ENCODE peak calls at places on chromosomes 5 and 9, in four cellular contexts. One of them, this sample, is unnamed.

GRCh38 chr5:132489051-132489770 is 1.4 kb downstream of the IRF1 start:
- DNase-seq in right atrium auricular region: peak
- DNase-seq in heart left ventricle: peak
- DNase-seq in astrocyte of the spinal cord: no peak
- DNase-seq in this sample: no peak

GRCh38 chr9:99253772-99254431 is 31.8 kb downstream of the SEC61B start:
- DNase-seq in heart left ventricle: no peak
- DNase-seq in astrocyte of the spinal cord: no peak
- DNase-seq in right atrium auricular region: no peak
- DNase-seq in this sample: no peak

GRCh38 chr5:136819526-136820302 is 454.4 kb upstream of the TRPC7 start:
- DNase-seq in astrocyte of the spinal cord: no peak
- DNase-seq in heart left ventricle: no peak
- DNase-seq in right atrium auricular region: no peak
- DNase-seq in this sample: no peak

GRCh38 chr9:83620841-83621636 is 1.9 kb upstream of the IDNK start:
- DNase-seq in heart left ventricle: no peak
- DNase-seq in right atrium auricular region: no peak
- DNase-seq in astrocyte of the spinal cord: peak
- DNase-seq in this sample: peak

GRCh38 chr5:149860801-149861322 is 83.7 kb downstream of the PDE6A start:
- DNase-seq in astrocyte of the spinal cord: peak
- DNase-seq in right atrium auricular region: no peak
- DNase-seq in heart left ventricle: no peak
- DNase-seq in this sample: no peak

GRCh38 chr9:19894975-19895374 is 106.1 kb upstream of the SLC24A2 start:
- DNase-seq in heart left ventricle: no peak
- DNase-seq in astrocyte of the spinal cord: peak
- DNase-seq in right atrium auricular region: no peak
- DNase-seq in this sample: no peak

GRCh38 chr5:115553082-115553481 is 8.5 kb upstream of the FEM1C start:
- DNase-seq in heart left ventricle: no peak
- DNase-seq in astrocyte of the spinal cord: no peak
- DNase-seq in right atrium auricular region: no peak
- DNase-seq in this sample: no peak

GRCh38 chr5:157159209-157159751 is 6.8 kb downstream of the GARIN3 start:
- DNase-seq in right atrium auricular region: peak
- DNase-seq in heart left ventricle: no peak
- DNase-seq in astrocyte of the spinal cord: no peak
- DNase-seq in this sample: no peak

GRCh38 chr5:1110930-1111726 is 735 bp downstream of the SLC12A7 start:
- DNase-seq in heart left ventricle: no peak
- DNase-seq in right atrium auricular region: no peak
- DNase-seq in astrocyte of the spinal cord: no peak
- DNase-seq in this sample: no peak

GRCh38 chr5:83434929-83435328 is 36.6 kb upstream of the VCAN start:
- DNase-seq in right atrium auricular region: no peak
- DNase-seq in astrocyte of the spinal cord: peak
- DNase-seq in heart left ventricle: no peak
- DNase-seq in this sample: no peak

GRCh38 chr5:149374303-149374702 is 4.8 kb downstream of the IL17B start:
- DNase-seq in astrocyte of the spinal cord: no peak
- DNase-seq in right atrium auricular region: no peak
- DNase-seq in heart left ventricle: no peak
- DNase-seq in this sample: no peak

GRCh38 chr9:87643111-87643650 is 82.7 kb upstream of the CTSL start:
- DNase-seq in heart left ventricle: no peak
- DNase-seq in right atrium auricular region: no peak
- DNase-seq in astrocyte of the spinal cord: no peak
- DNase-seq in this sample: no peak

GRCh38 chr9:87643778-87644570 is 81.9 kb upstream of the CTSL start:
- DNase-seq in right atrium auricular region: no peak
- DNase-seq in astrocyte of the spinal cord: no peak
- DNase-seq in heart left ventricle: no peak
- DNase-seq in this sample: no peak

GRCh38 chr9:87641067-87641466 is 84.9 kb upstream of the CTSL start:
- DNase-seq in heart left ventricle: no peak
- DNase-seq in astrocyte of the spinal cord: no peak
- DNase-seq in right atrium auricular region: no peak
- DNase-seq in this sample: no peak

GRCh38 chr9:87640385-87640795 is 85.5 kb upstream of the CTSL start:
- DNase-seq in right atrium auricular region: no peak
- DNase-seq in astrocyte of the spinal cord: peak
- DNase-seq in heart left ventricle: no peak
- DNase-seq in this sample: peak

DNA sequence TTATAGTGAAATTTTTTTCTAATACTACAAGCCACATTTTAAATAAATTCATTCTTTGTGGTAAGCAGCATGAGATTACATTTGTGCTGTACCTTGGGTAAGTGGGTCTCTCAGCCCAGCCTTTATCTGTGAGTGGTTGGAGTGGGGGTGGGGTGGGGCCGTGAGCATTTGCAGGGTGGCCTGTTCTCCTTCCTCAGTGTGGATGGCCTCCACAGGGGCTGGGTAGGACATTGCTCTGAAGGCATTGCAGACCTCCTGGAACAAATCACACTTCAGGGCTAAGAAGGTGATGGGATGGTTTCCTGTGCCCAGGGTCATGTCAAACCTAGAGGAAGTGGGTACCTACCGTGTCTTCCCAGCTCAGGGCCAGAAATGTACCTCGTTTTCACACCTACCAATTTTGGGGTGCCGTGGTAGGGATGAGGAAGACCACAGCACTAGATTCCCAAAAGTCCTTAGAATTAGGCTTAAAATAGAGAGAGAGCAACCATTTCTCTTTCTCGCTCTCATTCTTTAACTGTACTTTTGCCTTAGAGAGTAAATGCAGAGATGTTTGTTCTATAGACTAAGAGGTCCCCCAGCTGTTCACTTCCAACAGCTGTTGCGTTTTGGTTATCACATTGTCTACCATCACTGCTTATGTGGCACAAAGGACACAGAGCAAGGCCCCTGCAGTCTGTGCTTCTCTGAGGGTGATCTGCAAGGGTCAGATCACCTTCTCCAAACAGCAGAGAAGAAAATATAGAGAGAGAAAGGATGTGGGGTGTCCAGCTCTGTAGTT is 83.4 kb upstream of the CTSL start:
- DNase-seq in heart left ventricle: no peak
- DNase-seq in right atrium auricular region: no peak
- DNase-seq in astrocyte of the spinal cord: no peak
- DNase-seq in this sample: no peak
- TF ChIP-seq CTCF in heart left ventricle: no peak
- TF ChIP-seq CTCF in right atrium auricular region: no peak
- TF ChIP-seq CTCF in astrocyte of the spinal cord: no peak
- TF ChIP-seq CTCF in this sample: no peak

DNA sequence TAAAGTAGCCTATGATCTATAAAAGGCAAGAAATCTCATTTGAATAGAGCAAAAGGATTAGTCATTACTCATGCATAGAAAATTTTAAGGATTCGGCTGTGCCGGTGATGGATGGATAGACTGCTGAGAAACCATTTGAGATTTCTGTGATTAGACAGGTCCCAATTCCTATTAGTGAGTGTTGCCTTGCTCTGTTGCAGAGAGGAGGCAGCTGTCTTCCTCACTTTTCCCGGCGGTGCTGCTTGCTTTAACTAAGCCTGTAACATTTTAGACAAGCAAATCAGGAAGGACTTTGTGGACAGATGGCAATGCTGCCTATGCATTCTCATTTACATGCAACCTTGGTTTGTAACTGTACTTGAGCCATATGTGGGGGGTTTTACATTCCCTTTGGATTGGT is 1176.4 kb downstream of the CDH18 start:
- DNase-seq in astrocyte of the spinal cord: no peak
- DNase-seq in heart left ventricle: no peak
- DNase-seq in right atrium auricular region: no peak
- DNase-seq in this sample: no peak
- TF ChIP-seq CTCF in astrocyte of the spinal cord: no peak
- TF ChIP-seq CTCF in heart left ventricle: no peak
- TF ChIP-seq CTCF in right atrium auricular region: no peak
- TF ChIP-seq CTCF in this sample: no peak

GRCh38 chr5:55172051-55172899 is 702 bp downstream of the CDC20B start:
- DNase-seq in right atrium auricular region: no peak
- DNase-seq in heart left ventricle: no peak
- DNase-seq in astrocyte of the spinal cord: peak
- DNase-seq in this sample: peak
- TF ChIP-seq CTCF in right atrium auricular region: peak
- TF ChIP-seq CTCF in heart left ventricle: peak
- TF ChIP-seq CTCF in astrocyte of the spinal cord: peak
- TF ChIP-seq CTCF in this sample: peak

GRCh38 chr5:135450328-135450727 is 1.8 kb downstream of the TIFAB start:
- DNase-seq in heart left ventricle: peak
- DNase-seq in astrocyte of the spinal cord: no peak
- DNase-seq in right atrium auricular region: no peak
- DNase-seq in this sample: no peak
- TF ChIP-seq CTCF in heart left ventricle: no peak
- TF ChIP-seq CTCF in astrocyte of the spinal cord: no peak
- TF ChIP-seq CTCF in right atrium auricular region: no peak
- TF ChIP-seq CTCF in this sample: no peak

GRCh38 chr5:178441486-178442270 is 148.5 kb downstream of the COL23A1 start:
- DNase-seq in right atrium auricular region: no peak
- DNase-seq in heart left ventricle: no peak
- DNase-seq in astrocyte of the spinal cord: no peak
- DNase-seq in this sample: no peak

GRCh38 chr5:178450121-178450631 is 140.0 kb downstream of the COL23A1 start:
- DNase-seq in right atrium auricular region: no peak
- DNase-seq in heart left ventricle: no peak
- DNase-seq in astrocyte of the spinal cord: no peak
- DNase-seq in this sample: no peak

GRCh38 chr5:178449163-178450060 is 140.8 kb downstream of the COL23A1 start:
- DNase-seq in astrocyte of the spinal cord: no peak
- DNase-seq in right atrium auricular region: no peak
- DNase-seq in heart left ventricle: no peak
- DNase-seq in this sample: no peak

GRCh38 chr5:178442361-178443256 is 147.6 kb downstream of the COL23A1 start:
- DNase-seq in heart left ventricle: no peak
- DNase-seq in right atrium auricular region: no peak
- DNase-seq in astrocyte of the spinal cord: no peak
- DNase-seq in this sample: no peak

GRCh38 chr5:178445534-178445933 is 144.7 kb downstream of the COL23A1 start:
- DNase-seq in astrocyte of the spinal cord: no peak
- DNase-seq in right atrium auricular region: no peak
- DNase-seq in heart left ventricle: no peak
- DNase-seq in this sample: no peak
- TF ChIP-seq CTCF in astrocyte of the spinal cord: no peak
- TF ChIP-seq CTCF in right atrium auricular region: no peak
- TF ChIP-seq CTCF in heart left ventricle: no peak
- TF ChIP-seq CTCF in this sample: no peak

GRCh38 chr9:21993893-21994525 is at the start of gene CDKN2A:
- DNase-seq in heart left ventricle: peak
- DNase-seq in astrocyte of the spinal cord: no peak
- DNase-seq in right atrium auricular region: peak
- DNase-seq in this sample: peak
- TF ChIP-seq CTCF in heart left ventricle: no peak
- TF ChIP-seq CTCF in astrocyte of the spinal cord: no peak
- TF ChIP-seq CTCF in right atrium auricular region: no peak
- TF ChIP-seq CTCF in this sample: no peak

GRCh38 chr9:86626802-86627201 is 272.6 kb upstream of the TUT7 start:
- DNase-seq in heart left ventricle: no peak
- DNase-seq in right atrium auricular region: no peak
- DNase-seq in astrocyte of the spinal cord: no peak
- DNase-seq in this sample: no peak
- TF ChIP-seq CTCF in heart left ventricle: no peak
- TF ChIP-seq CTCF in right atrium auricular region: no peak
- TF ChIP-seq CTCF in astrocyte of the spinal cord: no peak
- TF ChIP-seq CTCF in this sample: no peak

DNA sequence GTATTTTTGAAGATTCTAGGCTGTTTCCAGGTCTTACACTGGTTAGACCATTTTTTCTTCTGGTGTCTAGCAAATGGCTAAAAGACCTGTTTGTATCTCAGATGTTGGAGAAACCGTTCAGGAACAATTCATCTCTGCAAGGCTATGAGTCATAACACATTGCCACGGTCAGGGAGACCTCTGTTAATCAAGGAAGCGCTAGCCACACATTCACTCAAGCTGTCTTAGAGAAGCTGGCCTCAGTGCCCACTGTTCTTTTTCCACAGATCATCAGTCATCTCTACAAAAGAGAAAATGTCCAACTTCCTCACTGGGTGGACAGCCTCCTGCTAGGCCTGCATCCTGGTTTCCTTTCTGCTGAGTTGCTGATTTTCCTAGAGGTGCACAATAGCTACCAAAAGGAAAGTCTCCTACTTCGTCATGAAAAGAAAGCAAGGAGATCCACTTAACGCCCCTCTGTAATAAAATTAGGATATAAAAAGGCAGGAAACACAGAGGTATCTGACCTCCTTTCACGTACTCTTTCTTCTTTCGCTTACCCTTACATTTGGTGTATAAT is 360.4 kb downstream of the BNC2 start:
- DNase-seq in heart left ventricle: no peak
- DNase-seq in astrocyte of the spinal cord: peak
- DNase-seq in right atrium auricular region: no peak
- DNase-seq in this sample: peak
- TF ChIP-seq CTCF in heart left ventricle: no peak
- TF ChIP-seq CTCF in astrocyte of the spinal cord: no peak
- TF ChIP-seq CTCF in right atrium auricular region: no peak
- TF ChIP-seq CTCF in this sample: no peak

GRCh38 chr9:36487482-36488321 is 85.0 kb upstream of the MELK start:
- DNase-seq in heart left ventricle: peak
- DNase-seq in right atrium auricular region: peak
- DNase-seq in astrocyte of the spinal cord: peak
- DNase-seq in this sample: peak
- TF ChIP-seq CTCF in heart left ventricle: peak
- TF ChIP-seq CTCF in right atrium auricular region: no peak
- TF ChIP-seq CTCF in astrocyte of the spinal cord: no peak
- TF ChIP-seq CTCF in this sample: peak